ENCODE peak calls at places on chromosomes 6 and 20, in six cellular contexts. W, Q, D, Z, V and F are unnamed samples.
A peak's percentile ranks its signal among the peaks of the same experiment; 100 is the strongest.

GRCh38 chr6:148566664-148567350 is 180.0 kb upstream of the UST start:
- DNase-seq in W (no peak), Q (no peak), D (no peak), Z (no peak), V (peak; percentile 60), F (no peak)

GRCh38 chr6:159303784-159304183 is 134.6 kb downstream of the FNDC1 start:
- DNase-seq in W (no peak), Q (no peak), D (no peak), Z (no peak), V (no peak), F (no peak)

GRCh38 chr6:139699335-139699734 is 324.9 kb upstream of the CITED2 start:
- DNase-seq in W (peak; percentile 65), Q (peak; percentile 75), D (no peak), Z (peak; percentile 74), V (no peak), F (peak; percentile 78)

GRCh38 chr20:3887870-3888614 is 1.1 kb upstream of the PANK2 start:
- DNase-seq in W (no peak), Q (peak; percentile 70), D (no peak), Z (no peak), V (no peak), F (peak; percentile 32)

GRCh38 chr6:131631625-131632284 is 3.7 kb upstream of the MED23 start:
- DNase-seq in W (no peak), Q (no peak), D (peak; percentile 94), Z (no peak), V (no peak), F (no peak)

GRCh38 chr6:13561624-13562267 is 12.7 kb upstream of the SIRT5 start:
- DNase-seq in W (no peak), Q (no peak), D (no peak), Z (no peak), V (no peak), F (no peak)

GRCh38 chr6:43757966-43758616 is 11.9 kb upstream of the VEGFA start:
- DNase-seq in W (no peak), Q (no peak), D (no peak), Z (no peak), V (no peak), F (no peak)

GRCh38 chr6:152087096-152087495 is 279.6 kb downstream of the ESR1 start:
- DNase-seq in W (peak; percentile 30), Q (peak; percentile 60), D (no peak), Z (no peak), V (no peak), F (no peak)

GRCh38 chr6:44667668-44668390 is 280.3 kb downstream of the CDC5L start:
- DNase-seq in W (no peak), Q (peak; percentile 47), D (no peak), Z (no peak), V (peak; percentile 35), F (no peak)

GRCh38 chr6:112325449-112325848 is 21.7 kb upstream of the RFPL4B start:
- DNase-seq in W (no peak), Q (no peak), D (no peak), Z (no peak), V (no peak), F (no peak)

GRCh38 chr6:39055661-39056060 is 7.1 kb downstream of the GLP1R start:
- DNase-seq in W (no peak), Q (no peak), D (no peak), Z (no peak), V (no peak), F (no peak)

GRCh38 chr6:88566746-88567534 is 396.5 kb downstream of the RNGTT start:
- DNase-seq in W (no peak), Q (no peak), D (no peak), Z (no peak), V (peak; percentile 62), F (no peak)

GRCh38 chr20:6295477-6296256 is 172.8 kb upstream of the FERMT1 start:
- DNase-seq in W (no peak), Q (no peak), D (no peak), Z (no peak), V (no peak), F (no peak)

GRCh38 chr6:69090132-69090531 is 455.1 kb downstream of the ADGRB3 start:
- DNase-seq in W (peak; percentile 61), Q (peak; percentile 91), D (no peak), Z (peak; percentile 26), V (no peak), F (peak; percentile 6)

GRCh38 chr6:100379386-100379785 is 85.3 kb downstream of the SIM1 start:
- DNase-seq in W (no peak), Q (no peak), D (no peak), Z (no peak), V (no peak), F (no peak)

GRCh38 chr20:3744806-3745685 is 12.6 kb downstream of the HSPA12B start:
- DNase-seq in W (no peak), Q (no peak), D (no peak), Z (no peak), V (peak; percentile 78), F (no peak)

GRCh38 chr20:9256359-9256758 is 187.5 kb downstream of the PLCB4 start:
- DNase-seq in W (no peak), Q (no peak), D (no peak), Z (no peak), V (no peak), F (no peak)